ENCODE peak calls at places on chromosomes 7 and 10, in five cellular contexts. One of them, this sample, is unnamed.

GRCh38 chr10:47277352-47278151 is 22.4 kb upstream of the GDF10 start:
- DNase-seq in endothelial cell of umbilical vein: no peak
- DNase-seq in NCI-H510A: no peak
- DNase-seq in psoas muscle: no peak
- DNase-seq in mammary epithelial cell: peak; percentile 66
- DNase-seq in this sample: no peak

GRCh38 chr7:20197837-20198236 is 19.3 kb downstream of the MACC1 start:
- DNase-seq in endothelial cell of umbilical vein: no peak
- DNase-seq in NCI-H510A: no peak
- DNase-seq in psoas muscle: no peak
- DNase-seq in mammary epithelial cell: no peak
- DNase-seq in this sample: no peak

GRCh38 chr7:134954197-134955082 is 31.9 kb upstream of the AGBL3 start:
- DNase-seq in endothelial cell of umbilical vein: peak; percentile 38
- DNase-seq in NCI-H510A: no peak
- DNase-seq in psoas muscle: no peak
- DNase-seq in mammary epithelial cell: no peak
- DNase-seq in this sample: peak; percentile 33

GRCh38 chr10:37680243-37680683 is 177.1 kb downstream of the ZNF248 start:
- DNase-seq in endothelial cell of umbilical vein: no peak
- DNase-seq in NCI-H510A: no peak
- DNase-seq in psoas muscle: no peak
- DNase-seq in mammary epithelial cell: no peak
- DNase-seq in this sample: no peak

GRCh38 chr10:9209105-9209798 is 1154.8 kb downstream of the GATA3 start:
- DNase-seq in endothelial cell of umbilical vein: peak; percentile 82
- DNase-seq in NCI-H510A: no peak
- DNase-seq in psoas muscle: peak; percentile 41
- DNase-seq in mammary epithelial cell: peak; percentile 46
- DNase-seq in this sample: no peak

GRCh38 chr10:78269061-78269460 is 235.4 kb downstream of the RPS24 start:
- DNase-seq in endothelial cell of umbilical vein: no peak
- DNase-seq in NCI-H510A: no peak
- DNase-seq in psoas muscle: no peak
- DNase-seq in mammary epithelial cell: no peak
- DNase-seq in this sample: no peak

GRCh38 chr7:128394904-128395496 is 14.8 kb downstream of the IMPDH1 start:
- DNase-seq in endothelial cell of umbilical vein: no peak
- DNase-seq in NCI-H510A: no peak
- DNase-seq in psoas muscle: no peak
- DNase-seq in mammary epithelial cell: no peak
- DNase-seq in this sample: no peak

GRCh38 chr7:112204776-112205347 is 1.3 kb downstream of the DOCK4 start:
- DNase-seq in endothelial cell of umbilical vein: peak; percentile 45
- DNase-seq in NCI-H510A: no peak
- DNase-seq in psoas muscle: no peak
- DNase-seq in mammary epithelial cell: peak; percentile 33
- DNase-seq in this sample: no peak

GRCh38 chr7:27159278-27160146 is 3.0 kb upstream of the HOXA7 start:
- DNase-seq in endothelial cell of umbilical vein: peak; percentile 74
- DNase-seq in NCI-H510A: no peak
- DNase-seq in psoas muscle: no peak
- DNase-seq in mammary epithelial cell: peak; percentile 54
- DNase-seq in this sample: no peak

GRCh38 chr10:20004087-20004523 is 187.9 kb downstream of the PLXDC2 start:
- DNase-seq in endothelial cell of umbilical vein: no peak
- DNase-seq in NCI-H510A: no peak
- DNase-seq in psoas muscle: peak; percentile 56
- DNase-seq in mammary epithelial cell: peak; percentile 43
- DNase-seq in this sample: no peak

GRCh38 chr10:79608505-79609375 is 2.0 kb upstream of the SFTPA1 start:
- DNase-seq in endothelial cell of umbilical vein: peak; percentile 13
- DNase-seq in NCI-H510A: no peak
- DNase-seq in psoas muscle: no peak
- DNase-seq in mammary epithelial cell: no peak
- DNase-seq in this sample: no peak

GRCh38 chr10:24821986-24822385 is 98.3 kb upstream of the ARHGAP21 start:
- DNase-seq in endothelial cell of umbilical vein: no peak
- DNase-seq in NCI-H510A: no peak
- DNase-seq in psoas muscle: no peak
- DNase-seq in mammary epithelial cell: peak; percentile 81
- DNase-seq in this sample: no peak

GRCh38 chr7:64838691-64839090 is 44.5 kb downstream of the ZNF138 start:
- DNase-seq in endothelial cell of umbilical vein: no peak
- DNase-seq in NCI-H510A: no peak
- DNase-seq in psoas muscle: no peak
- DNase-seq in mammary epithelial cell: no peak
- DNase-seq in this sample: no peak

GRCh38 chr10:10259013-10259412 is 758.7 kb upstream of the CELF2 start:
- DNase-seq in endothelial cell of umbilical vein: no peak
- DNase-seq in NCI-H510A: no peak
- DNase-seq in psoas muscle: no peak
- DNase-seq in mammary epithelial cell: no peak
- DNase-seq in this sample: no peak

GRCh38 chr10:74887614-74888284 is 61.3 kb downstream of the KAT6B start:
- DNase-seq in endothelial cell of umbilical vein: no peak
- DNase-seq in NCI-H510A: no peak
- DNase-seq in psoas muscle: no peak
- DNase-seq in mammary epithelial cell: no peak
- DNase-seq in this sample: no peak

GRCh38 chr10:100520811-100521210 is 1.1 kb upstream of the SEC31B start:
- DNase-seq in endothelial cell of umbilical vein: peak; percentile 57
- DNase-seq in NCI-H510A: no peak
- DNase-seq in psoas muscle: no peak
- DNase-seq in mammary epithelial cell: peak; percentile 81
- DNase-seq in this sample: no peak

GRCh38 chr7:33903770-33904679 is 1.3 kb upstream of the BMPER start:
- DNase-seq in endothelial cell of umbilical vein: peak; percentile 52
- DNase-seq in NCI-H510A: no peak
- DNase-seq in psoas muscle: peak; percentile 53
- DNase-seq in mammary epithelial cell: peak; percentile 38
- DNase-seq in this sample: no peak

GRCh38 chr10:122052702-122053101 is 63.7 kb downstream of the TACC2 start:
- DNase-seq in endothelial cell of umbilical vein: no peak
- DNase-seq in NCI-H510A: no peak
- DNase-seq in psoas muscle: no peak
- DNase-seq in mammary epithelial cell: no peak
- DNase-seq in this sample: no peak

GRCh38 chr10:122487231-122487765 is 25.9 kb downstream of the HTRA1 start:
- DNase-seq in endothelial cell of umbilical vein: no peak
- DNase-seq in NCI-H510A: peak; percentile 81
- DNase-seq in psoas muscle: no peak
- DNase-seq in mammary epithelial cell: no peak
- DNase-seq in this sample: peak; percentile 21

GRCh38 chr7:138679793-138680192 is 21.4 kb downstream of the SVOPL start:
- DNase-seq in endothelial cell of umbilical vein: no peak
- DNase-seq in NCI-H510A: no peak
- DNase-seq in psoas muscle: no peak
- DNase-seq in mammary epithelial cell: no peak
- DNase-seq in this sample: no peak

GRCh38 chr10:79179404-79180309 is 110.9 kb downstream of the ZMIZ1 start:
- DNase-seq in endothelial cell of umbilical vein: peak; percentile 43
- DNase-seq in NCI-H510A: no peak
- DNase-seq in psoas muscle: no peak
- DNase-seq in mammary epithelial cell: no peak
- DNase-seq in this sample: no peak

GRCh38 chr10:93334181-93334580 is 148.0 kb downstream of the MYOF start:
- DNase-seq in endothelial cell of umbilical vein: no peak
- DNase-seq in NCI-H510A: no peak
- DNase-seq in psoas muscle: no peak
- DNase-seq in mammary epithelial cell: no peak
- DNase-seq in this sample: no peak

GRCh38 chr7:84781838-84782237 is 405.0 kb downstream of the SEMA3D start:
- DNase-seq in endothelial cell of umbilical vein: no peak
- DNase-seq in NCI-H510A: no peak
- DNase-seq in psoas muscle: no peak
- DNase-seq in mammary epithelial cell: no peak
- DNase-seq in this sample: no peak

GRCh38 chr7:41508755-41509154 is 194.1 kb downstream of the INHBA start:
- DNase-seq in endothelial cell of umbilical vein: peak; percentile 72
- DNase-seq in NCI-H510A: no peak
- DNase-seq in psoas muscle: no peak
- DNase-seq in mammary epithelial cell: no peak
- DNase-seq in this sample: no peak

GRCh38 chr10:17023386-17024298 is 106.0 kb downstream of the CUBN start:
- DNase-seq in endothelial cell of umbilical vein: peak; percentile 96
- DNase-seq in NCI-H510A: no peak
- DNase-seq in psoas muscle: no peak
- DNase-seq in mammary epithelial cell: peak; percentile 97
- DNase-seq in this sample: no peak

GRCh38 chr7:11779864-11780263 is 52.1 kb downstream of the THSD7A start:
- DNase-seq in endothelial cell of umbilical vein: no peak
- DNase-seq in NCI-H510A: no peak
- DNase-seq in psoas muscle: no peak
- DNase-seq in mammary epithelial cell: no peak
- DNase-seq in this sample: no peak

GRCh38 chr10:36621346-36621745 is 504.1 kb upstream of the ANKRD30A start:
- DNase-seq in endothelial cell of umbilical vein: no peak
- DNase-seq in NCI-H510A: no peak
- DNase-seq in psoas muscle: no peak
- DNase-seq in mammary epithelial cell: no peak
- DNase-seq in this sample: no peak